ENCODE peak calls at places on chromosome 11, in six cellular contexts. One of them, this sample, is unnamed.

GRCh38 chr11:87740513-87740912 is 434.7 kb downstream of the RAB38 start:
- DNase-seq in stimulated activated CD4-positive, alpha-beta T cell treated with anti-CD3 and anti-CD28 coated beads, Interleukin-4, amount 100 ng/mL, for 48 hours: no peak
- DNase-seq in ovary: no peak
- DNase-seq in activated T-cell treated with anti-CD3 and anti-CD28 coated beads for 24 hours: no peak
- DNase-seq in GM13977: no peak
- DNase-seq in stromal cell of bone marrow: no peak
- DNase-seq in this sample: no peak

GRCh38 chr11:134008593-134008992 is 51.8 kb upstream of the IGSF9B start:
- DNase-seq in stimulated activated CD4-positive, alpha-beta T cell treated with anti-CD3 and anti-CD28 coated beads, Interleukin-4, amount 100 ng/mL, for 48 hours: no peak
- DNase-seq in ovary: no peak
- DNase-seq in activated T-cell treated with anti-CD3 and anti-CD28 coated beads for 24 hours: no peak
- DNase-seq in GM13977: no peak
- DNase-seq in stromal cell of bone marrow: no peak
- DNase-seq in this sample: no peak

GRCh38 chr11:96242191-96242845 is 100.7 kb downstream of the MAML2 start:
- DNase-seq in stimulated activated CD4-positive, alpha-beta T cell treated with anti-CD3 and anti-CD28 coated beads, Interleukin-4, amount 100 ng/mL, for 48 hours: no peak
- DNase-seq in ovary: no peak
- DNase-seq in activated T-cell treated with anti-CD3 and anti-CD28 coated beads for 24 hours: no peak
- DNase-seq in GM13977: no peak
- DNase-seq in stromal cell of bone marrow: no peak
- DNase-seq in this sample: no peak

GRCh38 chr11:70889411-70889810 is 363.0 kb downstream of the SHANK2 start:
- DNase-seq in stimulated activated CD4-positive, alpha-beta T cell treated with anti-CD3 and anti-CD28 coated beads, Interleukin-4, amount 100 ng/mL, for 48 hours: no peak
- DNase-seq in ovary: no peak
- DNase-seq in activated T-cell treated with anti-CD3 and anti-CD28 coated beads for 24 hours: no peak
- DNase-seq in GM13977: no peak
- DNase-seq in stromal cell of bone marrow: no peak
- DNase-seq in this sample: no peak

GRCh38 chr11:45142241-45142885 is 4.1 kb upstream of the PRDM11 start:
- DNase-seq in stimulated activated CD4-positive, alpha-beta T cell treated with anti-CD3 and anti-CD28 coated beads, Interleukin-4, amount 100 ng/mL, for 48 hours: no peak
- DNase-seq in ovary: no peak
- DNase-seq in activated T-cell treated with anti-CD3 and anti-CD28 coated beads for 24 hours: no peak
- DNase-seq in GM13977: peak
- DNase-seq in stromal cell of bone marrow: no peak
- DNase-seq in this sample: no peak

GRCh38 chr11:79309402-79309801 is 131.4 kb downstream of the TENM4 start:
- DNase-seq in stimulated activated CD4-positive, alpha-beta T cell treated with anti-CD3 and anti-CD28 coated beads, Interleukin-4, amount 100 ng/mL, for 48 hours: no peak
- DNase-seq in ovary: no peak
- DNase-seq in activated T-cell treated with anti-CD3 and anti-CD28 coated beads for 24 hours: no peak
- DNase-seq in GM13977: no peak
- DNase-seq in stromal cell of bone marrow: no peak
- DNase-seq in this sample: no peak

GRCh38 chr11:17434108-17434507 is 42.5 kb downstream of the ABCC8 start:
- DNase-seq in stimulated activated CD4-positive, alpha-beta T cell treated with anti-CD3 and anti-CD28 coated beads, Interleukin-4, amount 100 ng/mL, for 48 hours: no peak
- DNase-seq in ovary: no peak
- DNase-seq in activated T-cell treated with anti-CD3 and anti-CD28 coated beads for 24 hours: no peak
- DNase-seq in GM13977: no peak
- DNase-seq in stromal cell of bone marrow: no peak
- DNase-seq in this sample: no peak

GRCh38 chr11:45556851-45557707 is 108.3 kb downstream of the CHST1 start:
- DNase-seq in stimulated activated CD4-positive, alpha-beta T cell treated with anti-CD3 and anti-CD28 coated beads, Interleukin-4, amount 100 ng/mL, for 48 hours: no peak
- DNase-seq in ovary: no peak
- DNase-seq in activated T-cell treated with anti-CD3 and anti-CD28 coated beads for 24 hours: no peak
- DNase-seq in GM13977: no peak
- DNase-seq in stromal cell of bone marrow: peak
- DNase-seq in this sample: no peak

GRCh38 chr11:47433157-47433556 is 6.9 kb upstream of the PSMC3 start:
- DNase-seq in stimulated activated CD4-positive, alpha-beta T cell treated with anti-CD3 and anti-CD28 coated beads, Interleukin-4, amount 100 ng/mL, for 48 hours: no peak
- DNase-seq in ovary: no peak
- DNase-seq in activated T-cell treated with anti-CD3 and anti-CD28 coated beads for 24 hours: no peak
- DNase-seq in GM13977: no peak
- DNase-seq in stromal cell of bone marrow: no peak
- DNase-seq in this sample: no peak

GRCh38 chr11:17986007-17986710 is 26.7 kb downstream of the SERGEF start:
- DNase-seq in stimulated activated CD4-positive, alpha-beta T cell treated with anti-CD3 and anti-CD28 coated beads, Interleukin-4, amount 100 ng/mL, for 48 hours: no peak
- DNase-seq in ovary: peak
- DNase-seq in activated T-cell treated with anti-CD3 and anti-CD28 coated beads for 24 hours: no peak
- DNase-seq in GM13977: no peak
- DNase-seq in stromal cell of bone marrow: peak
- DNase-seq in this sample: peak

GRCh38 chr11:19237813-19238212 is 2.9 kb downstream of the E2F8 start:
- DNase-seq in stimulated activated CD4-positive, alpha-beta T cell treated with anti-CD3 and anti-CD28 coated beads, Interleukin-4, amount 100 ng/mL, for 48 hours: no peak
- DNase-seq in ovary: no peak
- DNase-seq in activated T-cell treated with anti-CD3 and anti-CD28 coated beads for 24 hours: no peak
- DNase-seq in GM13977: no peak
- DNase-seq in stromal cell of bone marrow: no peak
- DNase-seq in this sample: no peak

This sample was measured in astrocyte of the cerebellum.